ENCODE peak calls at places on chromosomes 3 and 15, in ten cellular contexts. L, E, K, U, T, B, O, Z, N and J are unnamed samples.

GRCh38 chr3:30696901-30697300 is 90.5 kb downstream of the TGFBR2 start:
- DNase-seq in U (no peak), Z (no peak), N (no peak), L (no peak), T (no peak), E (no peak), O (no peak), B (no peak), K (no peak), J (no peak)

GRCh38 chr3:110138966-110139555 is 801.7 kb upstream of the DPPA4 start:
- DNase-seq in Z (no peak), T (no peak), U (no peak), K (no peak), O (no peak), E (no peak), B (no peak), N (no peak), L (no peak), J (no peak)

GRCh38 chr3:30539772-30540171 is 66.6 kb upstream of the TGFBR2 start:
- DNase-seq in O (no peak), Z (no peak), E (no peak), T (no peak), B (no peak), N (no peak), L (no peak), U (no peak), K (no peak), J (no peak)

GRCh38 chr3:106825962-106826605 is 551.2 kb upstream of the CCDC54 start:
- DNase-seq in E (no peak), L (peak; percentile 58), Z (no peak), K (no peak), T (no peak), B (no peak), N (peak; percentile 26), O (no peak), U (no peak), J (no peak)

GRCh38 chr3:190811775-190812480 is 50.6 kb downstream of the GMNC start:
- DNase-seq in L (peak; percentile 52), E (no peak), B (no peak), O (no peak), K (no peak), Z (no peak), N (peak; percentile 50), T (no peak), U (peak; percentile 27), J (no peak)

GRCh38 chr3:106457278-106458210 is 588.7 kb upstream of the CBLB start:
- DNase-seq in O (peak; percentile 19), N (no peak), L (peak; percentile 84), E (no peak), B (no peak), K (no peak), T (peak; percentile 68), Z (peak; percentile 51), U (peak; percentile 91), J (peak; percentile 54)

GRCh38 chr15:27509014-27509413 is 538.0 kb downstream of the GABRG3 start:
- DNase-seq in N (no peak), Z (no peak), K (no peak), T (no peak), L (no peak), O (no peak), U (no peak), B (no peak), E (no peak), J (no peak)

GRCh38 chr3:172272699-172273098 is 175.6 kb downstream of the GHSR start:
- DNase-seq in N (no peak), K (no peak), U (peak; percentile 50), O (no peak), B (no peak), T (no peak), Z (no peak), E (no peak), L (peak; percentile 52), J (no peak)

GRCh38 chr3:8505621-8506020 is 4.0 kb downstream of the LMCD1 start:
- DNase-seq in T (no peak), O (no peak), L (no peak), N (no peak), U (no peak), K (no peak), E (no peak), Z (no peak), B (no peak), J (no peak)

GRCh38 chr15:68734352-68734751 is 86.3 kb downstream of the ANP32A start:
- DNase-seq in E (no peak), U (no peak), Z (no peak), O (no peak), T (no peak), N (no peak), B (no peak), K (no peak), L (no peak), J (no peak)

GRCh38 chr3:56860948-56861347 is 59.2 kb upstream of the ARHGEF3 start:
- DNase-seq in B (peak; percentile 6), N (no peak), E (no peak), Z (no peak), L (no peak), K (no peak), U (no peak), O (no peak), T (no peak), J (no peak)

GRCh38 chr15:35206060-35206675 is 121.1 kb upstream of the NANOGP8 start:
- DNase-seq in T (no peak), L (no peak), N (no peak), Z (no peak), B (no peak), K (no peak), U (no peak), O (no peak), E (no peak), J (no peak)

GRCh38 chr3:38457111-38458003 is 3.7 kb downstream of the ACVR2B start:
- DNase-seq in N (no peak), K (no peak), O (no peak), B (no peak), E (no peak), U (no peak), L (no peak), Z (no peak), T (no peak), J (no peak)

GRCh38 chr3:29226709-29227108 is 54.2 kb upstream of the RBMS3 start:
- DNase-seq in L (peak; percentile 21), K (no peak), T (no peak), B (no peak), E (no peak), N (no peak), Z (no peak), O (no peak), U (no peak), J (no peak)

GRCh38 chr3:127038923-127039581 is 56.1 kb downstream of the PLXNA1 start:
- DNase-seq in B (no peak), O (no peak), N (no peak), L (no peak), E (peak; percentile 39), K (no peak), Z (peak; percentile 24), U (no peak), T (no peak), J (no peak)

GRCh38 chr15:66682865-66683264 is 19.2 kb upstream of the SMAD6 start:
- DNase-seq in L (no peak), O (no peak), E (no peak), N (no peak), B (no peak), Z (no peak), T (no peak), U (no peak), K (no peak), J (no peak)